ENCODE peak calls at places on chromosome 1, in eight cellular contexts. W is PC-9, Q is breast epithelium, Y is thyroid gland, F is bronchial epithelial cell, I is BJ, E is glutamatergic neuron, Z is progenitor cell of endocrine pancreas. V is an unnamed sample.

GRCh38 chr1:229714964-229715603 is 89.0 kb downstream of the URB2 start:
- DNase-seq in I (no peak), Z (no peak), F (peak; percentile 32), Q (peak; percentile 67), Y (no peak), W (peak; percentile 72), E (no peak), V (no peak)

GRCh38 chr1:196660912-196661311 is 9.1 kb downstream of the CFH start:
- DNase-seq in F (peak; percentile 50), Q (no peak), Z (no peak), I (no peak), Y (peak; percentile 14), W (no peak), E (no peak), V (no peak)

GRCh38 chr1:54227836-54228435 is 28.0 kb downstream of the MRPL37 start:
- DNase-seq in Q (no peak), Y (peak; percentile 78), W (no peak), I (no peak), Z (no peak), F (no peak), E (no peak), V (no peak)

GRCh38 chr1:44313265-44313918 is 41.7 kb downstream of the ERI3 start:
- DNase-seq in E (no peak), W (no peak), Y (no peak), I (no peak), Z (no peak), F (no peak), Q (no peak), V (no peak)

GRCh38 chr1:3145489-3146325 is 76.7 kb downstream of the PRDM16 start:
- DNase-seq in Y (no peak), W (no peak), F (no peak), E (no peak), Z (no peak), I (no peak), Q (no peak), V (no peak)

GRCh38 chr1:119275145-119275929 is 93.2 kb upstream of the HAO2 start:
- DNase-seq in Q (no peak), F (peak; percentile 66), W (peak; percentile 59), Z (peak; percentile 19), I (no peak), Y (peak; percentile 48), E (peak; percentile 42), V (no peak)

GRCh38 chr1:17791464-17791863 is 36.3 kb downstream of the ACTL8 start:
- DNase-seq in W (no peak), Z (no peak), F (no peak), Q (no peak), I (no peak), E (no peak), Y (no peak), V (no peak)

GRCh38 chr1:25727819-25728286 is 72.1 kb upstream of the SELENON start:
- DNase-seq in I (no peak), Y (peak; percentile 93), W (no peak), E (peak; percentile 39), Z (no peak), F (no peak), Q (no peak), V (no peak)

GRCh38 chr1:153506831-153507413 is 28.9 kb downstream of the S100A6 start:
- DNase-seq in Y (peak; percentile 85), F (peak; percentile 57), I (peak; percentile 70), E (no peak), Z (no peak), Q (peak; percentile 77), W (peak; percentile 43), V (no peak)

GRCh38 chr1:37634554-37635308 is at the start of gene RSPO1:
- DNase-seq in Z (peak; percentile 14), Y (no peak), W (no peak), I (no peak), F (no peak), Q (no peak), E (peak; percentile 48), V (no peak)

DNA sequence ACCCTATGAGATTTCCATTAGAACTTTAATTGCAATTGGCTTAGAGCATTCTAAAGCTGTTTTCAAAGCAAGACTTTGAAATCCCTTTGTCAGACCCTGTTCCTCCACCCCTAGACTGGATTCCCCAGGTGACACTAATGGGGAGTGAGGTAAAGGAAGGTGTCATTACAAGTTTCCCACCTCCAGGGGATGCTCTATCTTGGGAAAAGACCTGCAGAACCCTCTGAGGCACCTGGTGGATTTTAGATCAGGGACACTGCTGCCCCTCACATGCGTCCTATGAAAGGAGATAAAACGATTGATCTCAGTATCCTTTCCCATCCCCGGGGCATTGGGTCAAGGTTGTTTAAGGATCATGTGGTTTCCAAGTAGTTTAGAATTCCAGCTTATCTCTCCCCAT is 80.3 kb upstream of the RGS4 start:
- DNase-seq in F (no peak), E (no peak), Q (no peak), Z (no peak), I (no peak), Y (no peak), W (no peak), V (no peak)
- TF ChIP-seq CTCF in F (peak; percentile 9), E (no peak), Q (no peak), Z (peak; percentile 22), I (no peak), Y (no peak), W (no peak), V (no peak)

GRCh38 chr1:207453710-207454045 is 450 bp upstream of the CR2 start:
- DNase-seq in W (no peak), E (no peak), Y (no peak), F (no peak), Z (no peak), Q (no peak), I (no peak), V (no peak)

GRCh38 chr1:207454046-207454964 is at the start of gene CR2:
- DNase-seq in Y (peak; percentile 73), E (peak; percentile 40), Z (peak; percentile 66), F (peak; percentile 43), I (no peak), W (peak; percentile 59), Q (peak; percentile 19), V (peak; percentile 67)

GRCh38 chr1:207459008-207459407 is 4.9 kb downstream of the CR2 start:
- DNase-seq in E (no peak), W (no peak), Y (no peak), Z (no peak), Q (no peak), I (no peak), F (no peak), V (no peak)

GRCh38 chr1:207458409-207458808 is 4.3 kb downstream of the CR2 start:
- DNase-seq in I (no peak), Z (no peak), F (no peak), Q (no peak), W (no peak), Y (no peak), E (no peak), V (no peak)

DNA sequence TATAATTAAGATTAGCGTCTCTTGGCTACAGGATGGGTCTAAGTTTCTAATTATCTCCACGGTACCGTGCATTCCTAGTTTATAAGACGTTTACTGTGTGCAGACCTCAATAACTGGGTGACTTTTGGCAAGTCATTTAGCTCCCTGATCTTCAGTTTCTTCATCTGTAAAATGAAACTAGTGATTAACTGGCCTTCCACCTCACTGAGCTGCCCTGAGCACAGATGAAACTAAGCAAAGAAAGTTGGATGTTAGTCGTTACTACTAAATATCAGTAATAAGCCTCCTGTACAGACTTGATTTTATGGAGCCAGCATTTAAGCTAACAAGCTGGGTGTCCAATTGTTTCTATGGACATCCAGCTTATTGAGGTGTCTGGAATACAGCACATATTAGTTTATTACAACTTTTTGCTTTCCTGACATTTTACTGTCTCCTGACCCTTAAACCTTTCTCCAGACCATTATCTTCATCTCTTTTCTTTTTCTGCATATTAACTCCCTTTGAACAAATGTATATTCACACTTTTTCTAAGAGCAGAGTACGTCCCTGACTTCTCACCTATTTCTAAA is 1.1 kb downstream of the CR2 start:
- DNase-seq in Y (no peak), Q (no peak), E (no peak), Z (no peak), F (no peak), W (no peak), I (no peak), V (no peak)
- TF ChIP-seq CTCF in Y (no peak), Q (no peak), E (no peak), Z (no peak), F (no peak), W (no peak), I (no peak), V (no peak)

GRCh38 chr1:231985624-231986023 is 359.0 kb downstream of the DISC1 start:
- DNase-seq in E (no peak), I (no peak), Y (no peak), W (no peak), F (no peak), Q (no peak), Z (no peak), V (no peak)

GRCh38 chr1:231981675-231982074 is 355.1 kb downstream of the DISC1 start:
- DNase-seq in E (no peak), Q (no peak), Y (no peak), Z (no peak), W (peak; percentile 56), F (no peak), I (no peak), V (no peak)

GRCh38 chr1:231986631-231987291 is 360.2 kb downstream of the DISC1 start:
- DNase-seq in Q (peak; percentile 47), W (no peak), E (no peak), Y (no peak), I (no peak), Z (no peak), F (no peak), V (no peak)

DNA sequence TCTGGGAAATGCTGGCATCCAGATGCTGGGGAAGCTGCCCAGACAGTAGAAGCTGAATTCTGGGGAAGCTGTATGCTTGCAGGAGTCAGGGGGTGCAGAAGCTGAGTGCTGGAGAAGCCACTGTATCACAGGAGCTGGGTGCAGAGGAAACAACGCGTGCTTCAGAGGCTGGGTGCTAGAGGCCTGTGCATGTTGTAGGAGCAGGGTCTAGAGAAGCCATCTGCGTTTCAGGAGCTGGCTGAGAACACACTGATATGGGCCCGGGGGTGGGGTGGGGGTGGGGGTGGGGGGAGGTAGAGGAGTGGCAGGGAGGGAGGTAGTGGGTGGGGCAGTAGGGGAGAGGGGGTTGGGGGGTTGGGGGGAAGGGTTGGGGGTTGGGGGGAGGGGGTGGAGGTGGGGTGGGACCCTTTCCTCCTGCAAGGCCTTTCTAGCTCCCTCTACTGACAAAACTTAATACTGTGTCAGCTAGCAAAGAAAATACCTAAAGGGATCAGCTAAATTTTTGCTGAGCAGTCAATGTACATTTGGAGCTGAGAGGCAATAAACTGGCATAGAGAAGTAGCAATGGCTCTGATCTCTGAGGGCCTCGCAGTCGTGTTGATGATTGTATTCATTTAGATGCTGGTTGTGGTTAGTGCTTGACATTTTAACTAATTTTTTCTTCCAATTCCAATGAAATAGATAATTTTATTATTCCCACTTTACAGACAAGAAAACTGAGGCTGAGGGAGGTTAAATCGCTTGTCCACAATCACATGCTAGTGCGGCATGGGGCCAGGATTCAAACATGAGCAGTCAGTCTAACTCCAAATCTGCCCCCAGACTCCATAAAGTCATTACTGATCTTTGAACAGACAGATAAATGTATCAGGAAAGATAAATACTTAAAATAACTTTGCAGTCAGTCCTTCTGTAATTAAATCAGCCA is 356.9 kb downstream of the DISC1 start:
- DNase-seq in Z (no peak), I (no peak), F (no peak), W (no peak), Y (no peak), E (no peak), Q (no peak), V (no peak)
- TF ChIP-seq CTCF in Z (no peak), I (no peak), F (no peak), W (no peak), Y (no peak), E (no peak), Q (no peak), V (no peak)

GRCh38 chr1:204366759-204367158 is 7.0 kb upstream of the PLEKHA6 start:
- DNase-seq in W (no peak), Q (no peak), F (peak; percentile 25), Z (no peak), I (no peak), E (peak; percentile 54), Y (no peak), V (no peak)
- TF ChIP-seq CTCF in W (peak; percentile 57), Q (no peak), F (peak; percentile 72), Z (peak; percentile 46), I (peak; percentile 61), E (no peak), Y (no peak), V (peak; percentile 60)

V was measured in type B pancreatic cell.